ENCODE peak calls at places on chromosomes 5 and 9, in eight cellular contexts. C is stimulated activated CD4-positive, alpha-beta T cell treated with anti-CD3 and anti-CD28 coated beads, Interleukin-2, amount 100 ng/mL, for 48 hours; D is RPMI7951; T is fibroblast of pulmonary artery; P is CD8-positive, alpha-beta T cell; G is hypothalamus; Q is CD4-positive, CD25-positive, alpha-beta regulatory T cell; Z is stimulated activated CD8-positive, alpha-beta memory T cell treated with anti-CD3 and anti-CD28 coated beads, Interleukin-2, amount 100 ng/mL, for 48 hours. Y is an unnamed sample.

GRCh38 chr9:36211510-36211909 is 20.8 kb downstream of the CLTA start:
- DNase-seq in Q (no peak), T (no peak), Z (no peak), D (no peak), P (no peak), C (no peak), G (no peak), Y (no peak)

GRCh38 chr5:5126444-5126843 is 13.7 kb upstream of the ADAMTS16 start:
- DNase-seq in C (no peak), P (no peak), D (peak; percentile 96), G (no peak), Q (no peak), T (no peak), Z (no peak), Y (no peak)

GRCh38 chr9:132583584-132584304 is 1.3 kb downstream of the BARHL1 start:
- DNase-seq in D (no peak), Z (no peak), P (no peak), Q (no peak), C (no peak), G (no peak), T (no peak), Y (no peak)

GRCh38 chr9:137721899-137722298 is 103.1 kb downstream of the EHMT1 start:
- DNase-seq in T (no peak), P (peak; percentile 29), G (no peak), Q (peak; percentile 50), C (no peak), D (no peak), Z (no peak), Y (no peak)

GRCh38 chr5:119578937-119579336 is 50.4 kb upstream of the FAM170A start:
- DNase-seq in P (no peak), D (peak; percentile 24), Q (no peak), T (peak; percentile 15), G (no peak), C (no peak), Z (no peak), Y (peak; percentile 22)

GRCh38 chr5:112270299-112271293 is 148.5 kb downstream of the EPB41L4A start:
- DNase-seq in P (no peak), T (no peak), C (no peak), G (no peak), Q (no peak), Z (no peak), D (no peak), Y (no peak)

GRCh38 chr5:77560677-77561263 is 68.7 kb upstream of the WDR41 start:
- DNase-seq in G (no peak), C (no peak), D (peak; percentile 44), Z (no peak), T (peak; percentile 70), Q (peak; percentile 3), P (no peak), Y (peak; percentile 1)

GRCh38 chr5:116084231-116084630 is 594 bp upstream of the COMMD10 start:
- DNase-seq in C (peak; percentile 11), Q (no peak), D (peak; percentile 33), G (no peak), Z (no peak), T (peak; percentile 38), P (peak; percentile 37), Y (no peak)

GRCh38 chr5:123785160-123786001 is 273.4 kb downstream of the CSNK1G3 start:
- DNase-seq in P (no peak), Q (no peak), T (peak; percentile 58), Z (no peak), D (peak; percentile 29), C (no peak), G (no peak), Y (no peak)

GRCh38 chr5:141814064-141814982 is 63.9 kb downstream of the PCDH1 start:
- DNase-seq in Q (peak; percentile 11), G (peak; percentile 17), C (peak; percentile 52), Z (peak; percentile 47), D (peak; percentile 24), P (peak; percentile 39), T (peak; percentile 31), Y (no peak)

GRCh38 chr5:56449071-56449470 is 215.9 kb upstream of the ANKRD55 start:
- DNase-seq in C (no peak), G (no peak), P (no peak), Z (no peak), D (peak; percentile 92), Q (no peak), T (no peak), Y (no peak)

GRCh38 chr9:114433086-114433485 is 45.3 kb upstream of the AKNA start:
- DNase-seq in G (no peak), Q (no peak), C (no peak), P (no peak), Z (no peak), T (no peak), D (no peak), Y (no peak)

GRCh38 chr9:27945386-27945785 is 372.1 kb upstream of the C9orf72 start:
- DNase-seq in T (no peak), G (no peak), Z (no peak), P (no peak), C (no peak), Q (no peak), D (no peak), Y (no peak)

GRCh38 chr5:36724429-36725332 is 118.3 kb downstream of the SLC1A3 start:
- DNase-seq in T (no peak), D (peak; percentile 26), C (no peak), Z (no peak), Q (peak; percentile 41), G (no peak), P (peak; percentile 10), Y (peak; percentile 94)